ENCODE peak calls at places on chromosomes 16 and 17, in ten cellular contexts. D is tibial artery, E is brain microvascular endothelial cell, L is ascending aorta, O is ovary, V is heart right ventricle, A is heart left ventricle, X is pancreas, M is breast epithelium, S is PC-3. J is an unnamed sample. For H3K27me3, the result is how much of the 10 kb centered on the place peaks cover.

GRCh38 chr16:46926470-46927225 is 42.5 kb downstream of the GPT2 start:
- DNase-seq in D (no peak), E (no peak), L (no peak), O (no peak), V (no peak), A (no peak), X (no peak), M (no peak), S (no peak), J (no peak)

GRCh38 chr16:828891-829290 is 28.4 kb upstream of the GNG13 start:
- DNase-seq in D (no peak), E (no peak), L (no peak), O (no peak), V (no peak), A (no peak), X (peak), M (no peak), S (no peak), J (no peak)

GRCh38 chr17:69822314-69822875 is 252.6 kb upstream of the KCNJ16 start:
- DNase-seq in D (no peak), E (no peak), L (no peak), O (no peak), V (no peak), A (no peak), X (no peak), M (no peak), S (no peak), J (no peak)

GRCh38 chr17:76927577-76927976 is 59.4 kb downstream of the MGAT5B start:
- DNase-seq in D (no peak), E (no peak), L (no peak), O (no peak), V (no peak), A (no peak), X (no peak), M (no peak), S (no peak), J (no peak)

GRCh38 chr17:8019161-8019560 is 16.7 kb downstream of the GUCY2D start:
- DNase-seq in D (no peak), E (no peak), L (no peak), O (no peak), V (no peak), A (no peak), X (no peak), M (peak), S (no peak), J (no peak)

GRCh38 chr17:45223541-45224528 is 2.1 kb downstream of the FMNL1 start:
- DNase-seq in D (no peak), E (no peak), L (no peak), O (no peak), V (no peak), A (peak), X (no peak), M (no peak), S (no peak), J (no peak)

GRCh38 chr16:30903596-30903995 is 7.2 kb downstream of the CTF1 start:
- DNase-seq in D (no peak), E (no peak), L (no peak), O (no peak), V (peak), A (peak), X (no peak), M (no peak), S (no peak), J (no peak)

GRCh38 chr17:19310151-19310550 is 52.4 kb downstream of the B9D1 start:
- DNase-seq in D (no peak), E (no peak), L (no peak), O (no peak), V (no peak), A (no peak), X (no peak), M (no peak), S (no peak), J (no peak)

GRCh38 chr16:89861648-89862047 is 11.7 kb upstream of the TCF25 start:
- DNase-seq in D (no peak), E (no peak), L (no peak), O (no peak), V (no peak), A (no peak), X (no peak), M (no peak), S (no peak), J (no peak)

GRCh38 chr17:16468428-16468992 is 23.5 kb downstream of the LRRC75A start:
- DNase-seq in D (no peak), E (no peak), L (no peak), O (no peak), V (no peak), A (no peak), X (no peak), M (no peak), S (no peak), J (no peak)

GRCh38 chr17:48596735-48597491 is 3.3 kb upstream of the HOXB5 start:
- DNase-seq in D (no peak), E (no peak), L (no peak), O (no peak), V (no peak), A (no peak), X (no peak), M (no peak), S (no peak), J (no peak)

GRCh38 chr16:70665113-70665694 is 18.8 kb downstream of the IL34 start:
- DNase-seq in D (peak), E (no peak), L (no peak), O (no peak), V (no peak), A (no peak), X (peak), M (no peak), S (no peak), J (no peak)

GRCh38 chr16:17389392-17389791 is 81.4 kb downstream of the XYLT1 start:
- DNase-seq in D (no peak), E (no peak), L (no peak), O (no peak), V (no peak), A (no peak), X (no peak), M (no peak), S (no peak), J (no peak)

GRCh38 chr17:57735707-57736106 is 9.4 kb downstream of the CCDC182 start:
- DNase-seq in D (no peak), E (no peak), L (no peak), O (no peak), V (no peak), A (no peak), X (no peak), M (no peak), S (peak), J (no peak)

GRCh38 chr17:21475555-21475954 is 99.4 kb downstream of the KCNJ12 start:
- DNase-seq in D (no peak), E (no peak), L (no peak), O (no peak), V (no peak), A (no peak), X (no peak), M (no peak), S (no peak), J (no peak)

GRCh38 chr16:8912793-8913192 is 30.6 kb downstream of the LITAFD start:
- DNase-seq in D (no peak), E (no peak), L (no peak), O (no peak), V (no peak), A (no peak), X (no peak), M (no peak), S (no peak), J (no peak)

GRCh38 chr16:22397459-22397858 is 23.0 kb upstream of the CDR2 start:
- DNase-seq in D (no peak), E (peak), L (no peak), O (no peak), V (no peak), A (no peak), X (no peak), M (peak), S (peak), J (no peak)

GRCh38 chr16:3578610-3579551 is 1.7 kb upstream of the NLRC3 start:
- DNase-seq in D (no peak), E (no peak), L (no peak), O (no peak), V (no peak), A (no peak), X (no peak), M (no peak), S (no peak), J (no peak)

GRCh38 chr16:5018791-5019190 is 14.9 kb downstream of the NAGPA start:
- DNase-seq in D (no peak), E (no peak), L (no peak), O (peak), V (peak), A (no peak), X (no peak), M (no peak), S (no peak), J (no peak)

GRCh38 chr17:81241648-81242420 is 2.7 kb downstream of the NDUFAF8 start:
- DNase-seq in D (peak), E (peak), L (no peak), O (no peak), V (peak), A (no peak), X (peak), M (peak), S (peak), J (no peak)

GRCh38 chr17:81002409-81003361 is 11.0 kb downstream of the CHMP6 start:
- DNase-seq in D (peak), E (no peak), L (no peak), O (peak), V (peak), A (peak), X (peak), M (no peak), S (peak), J (no peak)

GRCh38 chr17:56887552-56888467 is 26.0 kb downstream of the TRIM25 start:
- DNase-seq in D (no peak), E (no peak), L (no peak), O (no peak), V (no peak), A (no peak), X (no peak), M (no peak), S (peak), J (no peak)

GRCh38 chr16:85046472-85046916 is 18.9 kb downstream of the KIAA0513 start:
- DNase-seq in D (no peak), E (no peak), L (no peak), O (no peak), V (no peak), A (no peak), X (no peak), M (no peak), S (no peak), J (no peak)
- H3K27ac ChIP-seq in D (no peak), E (no peak), L (no peak), O (no peak), V (no peak), A (no peak), X (no peak), M (no peak), S (no peak), J (no peak)

DNA sequence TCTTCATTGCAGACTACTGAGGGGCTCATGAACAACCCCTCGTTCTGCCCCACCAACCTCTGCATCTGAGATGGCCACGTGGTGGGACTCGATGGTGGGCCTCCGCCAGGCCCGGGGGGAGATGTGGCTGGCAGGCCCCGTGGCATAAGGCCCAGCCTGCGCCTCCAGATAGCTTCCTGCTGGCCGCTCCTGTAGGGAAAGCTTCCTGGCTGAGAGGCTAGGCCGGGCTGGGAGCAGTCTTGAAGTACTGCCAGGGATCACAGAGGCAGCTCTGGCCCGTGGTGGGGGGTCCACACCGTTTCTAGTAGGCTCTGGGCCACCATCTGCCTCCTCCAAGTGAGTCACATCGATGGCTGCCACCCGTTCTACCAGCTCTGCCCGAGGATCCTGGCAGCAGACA is 7.6 kb downstream of the CAMKK1 start:
- DNase-seq in D (no peak), E (no peak), L (no peak), O (no peak), V (no peak), A (no peak), X (no peak), M (no peak), S (no peak), J (no peak)
- H3K27me3 ChIP-seq in D (under half), E (under half), L (under half), O (under half), V (under half), A (under half), X (under half), M (under half), S (under half), J (under half)

GRCh38 chr17:5536831-5537230 is 47.5 kb downstream of the NLRP1 start:
- DNase-seq in D (no peak), E (no peak), L (no peak), O (no peak), V (no peak), A (no peak), X (no peak), M (no peak), S (no peak), J (no peak)
- H3K27ac ChIP-seq in D (no peak), E (no peak), L (no peak), O (no peak), V (no peak), A (no peak), X (no peak), M (no peak), S (no peak), J (no peak)

DNA sequence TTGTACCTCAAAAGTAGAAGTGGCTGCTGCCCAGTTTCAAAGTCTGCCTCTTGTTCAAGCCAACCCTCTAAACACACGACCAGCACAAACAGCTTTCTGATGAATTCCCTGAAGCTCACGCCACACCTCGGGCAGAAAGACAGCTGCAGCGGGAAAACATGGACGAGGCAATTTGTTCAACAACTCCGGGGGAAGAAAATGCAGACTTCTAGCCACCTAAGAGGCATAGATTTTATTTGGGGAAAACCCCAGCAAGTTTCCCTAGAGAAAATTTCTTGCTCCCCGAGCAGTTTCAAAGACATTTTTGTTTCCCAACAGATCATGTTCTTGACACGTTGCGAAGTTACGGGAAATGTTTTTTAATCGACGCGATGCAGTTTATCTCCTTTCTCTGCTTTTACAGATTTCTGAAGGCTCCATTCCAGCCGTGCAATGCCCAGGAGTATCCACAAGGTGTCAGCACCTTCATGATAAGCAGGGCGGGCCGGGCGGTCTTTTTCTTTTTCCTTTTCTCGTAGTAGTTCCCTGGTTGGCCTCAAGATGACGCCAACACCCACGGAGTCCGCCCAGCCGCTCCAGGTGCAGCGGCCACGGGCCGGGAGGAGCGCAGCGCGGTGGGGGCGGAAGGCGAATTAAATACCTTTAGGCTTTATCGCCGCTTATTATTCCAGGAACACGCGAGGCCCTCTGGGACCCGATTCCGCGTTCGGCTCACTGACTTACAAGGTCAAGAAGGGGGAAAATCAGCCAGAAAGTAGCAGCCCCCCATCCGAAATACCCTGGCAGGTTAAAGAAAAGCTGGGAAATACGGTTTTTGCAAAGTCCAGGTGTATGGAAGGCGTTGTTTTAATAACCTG is 2.9 kb upstream of the FOXC2 start:
- DNase-seq in D (peak), E (peak), L (peak), O (peak), V (peak), A (peak), X (peak), M (peak), S (peak), J (peak)
- H3K27me3 ChIP-seq in D (under half), E (under half), L (under half), O (under half), V (half or more), A (under half), X (under half), M (under half), S (under half), J (under half)

GRCh38 chr16:15054357-15055140 is 1.3 kb downstream of the NTAN1 start:
- DNase-seq in D (no peak), E (no peak), L (no peak), O (no peak), V (no peak), A (no peak), X (no peak), M (no peak), S (no peak), J (no peak)
- H3K27ac ChIP-seq in D (peak), E (no peak), L (peak), O (peak), V (peak), A (peak), X (no peak), M (peak), S (no peak), J (peak)

GRCh38 chr17:35988164-35988563 is 1.6 kb upstream of the CCL14 start:
- DNase-seq in D (no peak), E (no peak), L (no peak), O (no peak), V (no peak), A (no peak), X (no peak), M (no peak), S (no peak), J (no peak)
- H3K27me3 ChIP-seq in D (under half), E (under half), L (under half), O (under half), V (under half), A (under half), X (under half), M (under half), S (under half), J (under half)

DNA sequence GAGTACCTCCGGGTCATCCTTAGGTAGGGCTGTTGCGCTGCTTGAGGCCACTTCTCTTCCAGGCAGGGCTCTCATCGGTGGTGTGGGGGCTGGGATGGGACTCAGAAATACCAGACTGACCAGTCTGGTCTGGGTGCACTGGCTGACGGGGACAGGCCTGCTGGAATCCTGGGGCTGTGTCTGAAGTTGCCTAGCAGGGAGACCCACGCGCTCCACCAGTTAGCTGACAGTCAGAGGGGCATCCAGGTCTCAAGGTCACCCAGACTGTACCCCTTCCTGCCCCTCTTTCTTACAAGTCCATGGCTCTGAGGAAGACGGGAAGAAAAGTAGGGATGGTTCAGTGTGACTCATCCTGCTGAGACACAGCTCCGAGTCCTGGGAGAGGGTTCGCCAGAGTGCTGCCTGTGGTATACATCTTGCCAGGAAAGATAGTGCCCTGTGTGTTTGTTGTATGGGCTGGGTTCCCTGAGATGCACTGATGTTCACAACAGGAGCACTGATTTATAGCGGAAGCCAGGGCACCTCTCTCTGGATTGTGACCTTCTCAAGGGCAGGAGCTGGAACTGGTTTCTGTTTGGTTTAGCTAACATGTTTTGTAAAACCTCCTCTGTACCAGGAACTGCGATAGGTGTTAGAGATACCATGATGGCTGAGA is 97.7 kb downstream of the OR1D5 start:
- DNase-seq in D (no peak), E (peak), L (no peak), O (no peak), V (no peak), A (no peak), X (no peak), M (peak), S (peak), J (no peak)
- H3K27ac ChIP-seq in D (no peak), E (no peak), L (no peak), O (no peak), V (peak), A (peak), X (peak), M (peak), S (peak), J (peak)

J was measured in esophagus squamous epithelium.